ENCODE peak calls at places on chromosomes 4 and X, in nine cellular contexts. R, T, Q, O, M, D, E, C and U are unnamed samples. For H3K36me3, the result is how much of the 10 kb centered on the place peaks cover.

GRCh38 chrX:67545772-67546495 is 2.1 kb downstream of the AR start:
- DNase-seq in R (peak), T (peak), Q (no peak), O (no peak), M (no peak), D (peak), E (peak), C (no peak), U (no peak)

GRCh38 chr4:89000844-89001360 is 56.1 kb downstream of the FAM13A start:
- DNase-seq in R (no peak), T (peak), Q (no peak), O (peak), M (no peak), D (no peak), E (no peak), C (no peak), U (no peak)

GRCh38 chrX:68894513-68895338 is 65.9 kb downstream of the EFNB1 start:
- DNase-seq in R (peak), T (peak), Q (peak), O (peak), M (peak), D (peak), E (peak), C (peak), U (no peak)

GRCh38 chr4:17063870-17064269 is 165.4 kb upstream of the LDB2 start:
- DNase-seq in R (no peak), T (no peak), Q (no peak), O (no peak), M (no peak), D (no peak), E (no peak), C (no peak), U (no peak)

GRCh38 chrX:28586291-28586690 is 955 bp upstream of the IL1RAPL1 start:
- DNase-seq in R (no peak), T (no peak), Q (no peak), O (no peak), M (no peak), D (no peak), E (peak), C (no peak), U (no peak)

GRCh38 chr4:159101983-159102622 is 776 bp upstream of the RAPGEF2 start:
- DNase-seq in R (no peak), T (no peak), Q (no peak), O (no peak), M (no peak), D (no peak), E (no peak), C (no peak), U (no peak)

GRCh38 chrX:122517781-122518180 is 666.3 kb upstream of the GRIA3 start:
- DNase-seq in R (no peak), T (no peak), Q (no peak), O (no peak), M (no peak), D (no peak), E (no peak), C (no peak), U (no peak)

GRCh38 chrX:143757887-143758286 is 37.3 kb upstream of the SPANXN2 start:
- DNase-seq in R (no peak), T (no peak), Q (no peak), O (no peak), M (no peak), D (no peak), E (no peak), C (no peak), U (no peak)

GRCh38 chr4:107366900-107367299 is 330.8 kb upstream of the DKK2 start:
- DNase-seq in R (no peak), T (no peak), Q (no peak), O (no peak), M (no peak), D (no peak), E (no peak), C (no peak), U (no peak)

GRCh38 chr4:92305148-92305877 is 1.5 kb downstream of the GRID2 start:
- DNase-seq in R (peak), T (peak), Q (peak), O (peak), M (no peak), D (peak), E (no peak), C (peak), U (peak)
- TF ChIP-seq POLR2A in R (no peak), T (no peak), Q (no peak), O (no peak), M (no peak), D (no peak), E (no peak), C (no peak), U (no peak)

GRCh38 chr4:186701273-186701672 is 22.4 kb downstream of the FAT1 start:
- DNase-seq in R (peak), T (peak), Q (peak), O (no peak), M (no peak), D (no peak), E (no peak), C (no peak), U (no peak)
- H3K36me3 ChIP-seq in R (under half), T (under half), Q (under half), O (under half), M (under half), D (under half), E (under half), C (under half), U (under half)

GRCh38 chrX:1403228-1403627 is 11.3 kb upstream of the SLC25A6 start:
- DNase-seq in R (peak), T (no peak), Q (no peak), O (peak), M (no peak), D (no peak), E (peak), C (no peak), U (no peak)
- TF ChIP-seq POLR2A in R (no peak), T (no peak), Q (no peak), O (no peak), M (no peak), D (no peak), E (no peak), C (no peak), U (no peak)

GRCh38 chr4:105712766-105713165 is 4.2 kb downstream of the GSTCD start:
- DNase-seq in R (no peak), T (no peak), Q (no peak), O (no peak), M (no peak), D (no peak), E (no peak), C (no peak), U (no peak)
- H3K36me3 ChIP-seq in R (under half), T (under half), Q (under half), O (under half), M (under half), D (under half), E (under half), C (under half), U (under half)

GRCh38 chrX:13732246-13733067 is 2.0 kb downstream of the TRAPPC2 start:
- DNase-seq in R (no peak), T (peak), Q (no peak), O (no peak), M (no peak), D (no peak), E (no peak), C (no peak), U (no peak)

GRCh38 chrX:13733506-13733905 is 914 bp downstream of the TRAPPC2 start:
- DNase-seq in R (no peak), T (no peak), Q (no peak), O (no peak), M (no peak), D (no peak), E (no peak), C (no peak), U (no peak)

DNA sequence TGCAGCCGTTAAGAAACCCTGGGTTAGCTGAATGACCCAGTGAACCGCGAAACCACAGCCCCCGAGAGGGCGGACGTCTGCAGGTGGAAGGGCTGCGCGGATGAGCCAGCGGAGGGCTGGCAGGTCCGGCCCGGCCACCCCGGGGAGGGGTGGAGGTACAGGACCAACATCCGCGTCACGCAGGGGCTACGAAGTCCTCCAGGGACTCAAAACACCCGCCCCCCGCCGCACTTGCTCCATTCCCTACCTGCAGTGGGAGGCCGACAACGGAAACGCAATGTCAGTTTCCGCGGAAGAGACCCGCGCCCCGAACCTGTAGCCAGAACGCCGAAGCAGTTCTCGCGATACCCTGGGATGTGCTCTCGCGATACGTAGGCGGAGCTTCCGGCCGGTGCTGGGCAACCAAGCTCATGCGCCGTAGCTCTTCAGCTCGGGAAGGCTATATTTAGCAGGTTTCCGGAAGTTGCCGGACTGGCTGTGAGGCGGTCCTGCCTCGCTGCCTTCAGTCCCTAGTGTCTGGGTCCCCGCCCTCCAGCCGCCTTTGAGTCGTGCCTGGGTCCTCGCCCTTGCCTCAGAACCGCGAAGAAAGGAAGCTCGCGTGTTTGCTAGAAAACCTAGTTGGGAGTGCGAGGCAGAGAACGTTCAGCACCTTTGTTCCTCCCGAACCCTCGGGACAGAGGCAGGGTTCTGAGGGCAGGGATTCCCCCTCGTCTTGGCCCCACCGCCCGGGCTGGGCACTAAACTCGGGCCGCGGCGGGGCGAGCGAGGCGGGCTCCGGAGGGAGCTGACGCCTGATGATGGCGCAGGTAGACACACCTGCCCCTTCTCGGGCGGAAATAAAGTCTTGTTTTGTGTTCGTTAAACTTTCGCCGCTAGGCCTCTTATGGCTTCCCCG is at the start of the genes OFD1 and TRAPPC2:
- DNase-seq in R (peak), T (peak), Q (peak), O (peak), M (peak), D (peak), E (peak), C (peak), U (peak)
- TF ChIP-seq POLR2A in R (peak), T (peak), Q (peak), O (peak), M (peak), D (peak), E (peak), C (peak), U (peak)

GRCh38 chr4:151098191-151098590 is 1.2 kb upstream of the RPS3A start:
- DNase-seq in R (no peak), T (no peak), Q (no peak), O (peak), M (no peak), D (peak), E (peak), C (no peak), U (no peak)

GRCh38 chr4:151097759-151098158 is 1.7 kb upstream of the RPS3A start:
- DNase-seq in R (no peak), T (no peak), Q (no peak), O (no peak), M (no peak), D (no peak), E (no peak), C (no peak), U (no peak)

GRCh38 chr4:151100517-151100916 is 1.1 kb downstream of the RPS3A start:
- DNase-seq in R (no peak), T (no peak), Q (no peak), O (no peak), M (no peak), D (no peak), E (no peak), C (no peak), U (no peak)

GRCh38 chr4:151099226-151099975 is at the start of gene RPS3A:
- DNase-seq in R (peak), T (peak), Q (peak), O (peak), M (peak), D (peak), E (peak), C (peak), U (peak)

GRCh38 chr4:151099976-151100417 is 569 bp downstream of the RPS3A start:
- DNase-seq in R (no peak), T (no peak), Q (no peak), O (no peak), M (peak), D (no peak), E (no peak), C (no peak), U (no peak)
- H3K36me3 ChIP-seq in R (under half), T (under half), Q (under half), O (under half), M (under half), D (under half), E (under half), C (under half), U (under half)

GRCh38 chr4:139337612-139338011 is 35.3 kb upstream of the NDUFC1 start:
- DNase-seq in R (no peak), T (no peak), Q (no peak), O (no peak), M (no peak), D (no peak), E (no peak), C (no peak), U (no peak)
- TF ChIP-seq POLR2A in R (no peak), T (no peak), Q (no peak), O (no peak), M (no peak), D (no peak), E (no peak), C (no peak), U (no peak)

GRCh38 chr4:57993934-57994333 is 883.7 kb upstream of the IGFBP7 start:
- DNase-seq in R (no peak), T (no peak), Q (no peak), O (no peak), M (no peak), D (no peak), E (no peak), C (no peak), U (no peak)

DNA sequence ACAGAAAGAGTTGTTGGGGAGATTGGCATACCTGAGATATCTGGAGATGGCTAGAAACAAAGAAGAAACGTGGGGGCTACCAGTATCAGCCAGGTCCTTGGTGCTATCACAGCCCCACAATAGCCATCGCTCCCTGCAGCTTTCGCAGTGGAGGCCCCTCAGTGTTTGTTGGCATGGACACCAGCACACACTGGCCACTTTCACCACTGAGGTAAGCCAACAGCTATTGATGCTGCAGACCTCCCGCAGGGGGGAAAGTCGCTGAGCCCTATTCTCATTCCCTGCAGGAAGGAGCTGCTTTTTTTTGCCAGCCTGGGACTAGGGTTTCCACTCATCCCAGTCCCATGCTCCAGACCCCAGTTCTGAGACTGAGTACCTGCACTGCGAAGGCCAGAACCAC is 879.2 kb upstream of the IGFBP7 start:
- DNase-seq in R (no peak), T (no peak), Q (no peak), O (no peak), M (no peak), D (no peak), E (no peak), C (no peak), U (no peak)
- H3K36me3 ChIP-seq in R (under half), T (under half), Q (under half), O (under half), M (under half), D (under half), E (under half), C (under half), U (under half)

GRCh38 chrX:12460929-12461328 is 322.7 kb downstream of the FRMPD4 start:
- DNase-seq in R (no peak), T (no peak), Q (no peak), O (no peak), M (no peak), D (no peak), E (no peak), C (no peak), U (no peak)

GRCh38 chrX:12463873-12464272 is 325.6 kb downstream of the FRMPD4 start:
- DNase-seq in R (no peak), T (no peak), Q (no peak), O (no peak), M (no peak), D (no peak), E (no peak), C (no peak), U (no peak)

GRCh38 chrX:12463052-12463451 is 324.8 kb downstream of the FRMPD4 start:
- DNase-seq in R (no peak), T (no peak), Q (peak), O (no peak), M (no peak), D (no peak), E (no peak), C (no peak), U (no peak)
- TF ChIP-seq POLR2A in R (no peak), T (no peak), Q (no peak), O (no peak), M (no peak), D (no peak), E (no peak), C (no peak), U (no peak)

DNA sequence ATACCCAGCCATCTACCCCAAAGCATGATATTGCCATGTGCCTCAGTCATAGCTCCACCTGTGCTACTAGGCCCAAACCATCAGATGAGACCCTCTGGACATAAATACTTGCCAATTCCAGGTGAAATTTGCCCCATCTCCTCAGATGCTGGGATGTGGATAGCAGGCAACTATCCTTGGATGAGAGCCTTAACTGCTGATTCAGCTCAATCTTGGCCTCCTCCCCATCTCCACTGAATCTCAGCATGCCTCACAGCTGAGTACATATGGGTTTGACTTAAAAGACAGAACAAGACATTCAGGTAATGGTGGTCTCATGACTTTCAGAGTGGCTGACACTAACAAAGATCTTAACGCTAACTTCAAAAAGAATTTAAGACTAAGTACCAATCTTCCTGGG is 50.8 kb upstream of the KLHL13 start:
- DNase-seq in R (no peak), T (no peak), Q (no peak), O (no peak), M (no peak), D (no peak), E (no peak), C (no peak), U (no peak)
- H3K36me3 ChIP-seq in R (under half), T (under half), Q (under half), O (under half), M (under half), D (under half), E (under half), C (under half), U (under half)